ENCODE peak calls at places on chromosomes 16 and 17, in six cellular contexts. I, Y, O, R, H and M are unnamed samples.

GRCh38 chr16:6804461-6804860 is 528.2 kb upstream of the RBFOX1 start:
- DNase-seq in Y (no peak), I (no peak), H (no peak), R (no peak), O (no peak), M (no peak)

GRCh38 chr16:87939562-87940423 is 3.5 kb upstream of the CA5A start:
- DNase-seq in Y (no peak), I (no peak), H (no peak), O (no peak), R (no peak), M (no peak)

GRCh38 chr17:42279776-42280630 is 3.8 kb upstream of the STAT5B start:
- DNase-seq in I (no peak), O (no peak), Y (no peak), H (no peak), R (no peak), M (no peak)

GRCh38 chr16:54460254-54460860 is 173.8 kb upstream of the IRX3 start:
- DNase-seq in H (no peak), O (no peak), R (no peak), I (no peak), Y (no peak), M (no peak)

GRCh38 chr16:51084074-51084928 is 66.8 kb downstream of the SALL1 start:
- DNase-seq in O (no peak), H (no peak), Y (no peak), R (no peak), I (no peak), M (no peak)

GRCh38 chr16:79093554-79093967 is 507.0 kb downstream of the MAF start:
- DNase-seq in Y (no peak), O (no peak), H (no peak), I (no peak), R (no peak), M (peak; percentile 76)

GRCh38 chr16:31008154-31008950 is 2.1 kb downstream of the STX1B start:
- DNase-seq in H (no peak), Y (peak; percentile 66), O (no peak), R (no peak), I (no peak), M (no peak)

GRCh38 chr16:87411375-87412271 is 19.5 kb downstream of the MAP1LC3B start:
- DNase-seq in H (no peak), I (no peak), O (no peak), Y (no peak), R (no peak), M (no peak)

GRCh38 chr17:78390241-78391050 is 12.0 kb downstream of the PGS1 start:
- DNase-seq in Y (no peak), R (peak; percentile 53), I (no peak), H (no peak), O (no peak), M (no peak)

GRCh38 chr16:62711797-62712196 is 675.6 kb upstream of the CDH8 start:
- DNase-seq in Y (no peak), I (no peak), H (no peak), O (no peak), R (no peak), M (peak; percentile 15)

GRCh38 chr16:51165043-51165442 is 14.0 kb upstream of the SALL1 start:
- DNase-seq in O (no peak), H (no peak), Y (no peak), I (no peak), R (no peak), M (no peak)

GRCh38 chr16:17469011-17469741 is 1.6 kb downstream of the XYLT1 start:
- DNase-seq in I (no peak), O (no peak), H (peak; percentile 41), R (no peak), Y (no peak), M (no peak)

GRCh38 chr16:46922239-46922638 is 38.1 kb downstream of the GPT2 start:
- DNase-seq in I (no peak), H (no peak), R (no peak), O (no peak), Y (no peak), M (no peak)

GRCh38 chr16:88628512-88628974 is 9.8 kb upstream of the IL17C start:
- DNase-seq in O (no peak), I (no peak), Y (no peak), H (peak; percentile 49), R (peak; percentile 61), M (no peak)

GRCh38 chr16:9840761-9841665 is 341.2 kb downstream of the GRIN2A start:
- DNase-seq in O (no peak), H (no peak), I (no peak), R (no peak), Y (no peak), M (no peak)

GRCh38 chr16:85595812-85596495 is 17.2 kb upstream of the GSE1 start:
- DNase-seq in I (no peak), Y (no peak), O (no peak), R (no peak), H (no peak), M (no peak)

GRCh38 chr16:56610609-56611111 is 2.3 kb downstream of the MT2A start:
- DNase-seq in I (peak; percentile 76), Y (peak; percentile 7), O (no peak), H (no peak), R (no peak), M (peak; percentile 37)

GRCh38 chr17:49210158-49211029 is at the start of the genes ABI3 and GNGT2:
- DNase-seq in H (peak; percentile 94), I (no peak), Y (no peak), R (peak; percentile 67), O (no peak), M (peak; percentile 65)

GRCh38 chr17:49213803-49214202 is 3.3 kb downstream of the ABI3 start:
- DNase-seq in I (no peak), O (no peak), H (no peak), R (no peak), Y (no peak), M (no peak)

GRCh38 chr17:49213399-49213798 is 2.9 kb downstream of the ABI3 start:
- DNase-seq in I (no peak), Y (no peak), O (no peak), R (no peak), H (peak; percentile 83), M (no peak)

GRCh38 chr17:49204521-49204920 is 5.9 kb downstream of the GNGT2 start:
- DNase-seq in Y (no peak), R (no peak), H (no peak), O (no peak), I (no peak), M (no peak)

DNA sequence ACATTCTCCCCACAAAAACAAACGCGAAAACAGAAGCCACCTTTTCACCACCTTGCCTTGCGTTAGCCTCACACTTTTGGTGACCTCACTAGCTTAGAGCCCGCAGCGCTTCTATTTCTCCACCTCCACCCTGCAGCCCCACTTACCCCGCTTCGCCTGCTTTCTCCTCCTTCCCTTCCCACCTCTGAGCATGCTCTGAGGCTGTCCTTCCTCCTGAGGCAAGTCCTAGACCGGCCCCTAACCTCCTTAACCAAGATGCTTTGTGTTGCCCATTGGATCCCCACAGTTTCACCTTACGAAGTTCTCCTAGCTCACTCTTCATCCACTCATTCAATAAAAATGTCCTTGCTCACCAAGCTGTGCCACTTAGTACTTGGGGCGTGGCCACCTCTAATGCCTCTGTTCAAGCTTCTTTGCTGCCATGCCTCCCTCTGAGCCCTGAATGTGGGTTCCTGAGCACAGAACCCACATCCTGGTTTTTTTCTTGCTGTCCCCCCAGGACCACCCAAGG is 1.3 kb downstream of the GNGT2 start:
- DNase-seq in R (peak; percentile 83), Y (peak; percentile 16), H (no peak), I (no peak), O (peak; percentile 63), M (peak; percentile 58)
- H3K4me3 ChIP-seq in R (peak overlapping the region; percentile 41), Y (no peak overlapping the region), H (peak overlapping the region; percentile 82), I (no peak overlapping the region), O (no peak overlapping the region), M (no peak overlapping the region)

GRCh38 chr16:14634389-14634725 is 1.6 kb downstream of the BFAR start:
- DNase-seq in O (no peak), I (no peak), H (no peak), Y (no peak), R (no peak), M (no peak)
- H3K4me3 ChIP-seq in O (peak overlapping the region; percentile 88), I (peak overlapping the region; percentile 76), H (peak overlapping the region; percentile 98), Y (no peak overlapping the region), R (peak overlapping the region; percentile 98), M (peak overlapping the region; percentile 95)

DNA sequence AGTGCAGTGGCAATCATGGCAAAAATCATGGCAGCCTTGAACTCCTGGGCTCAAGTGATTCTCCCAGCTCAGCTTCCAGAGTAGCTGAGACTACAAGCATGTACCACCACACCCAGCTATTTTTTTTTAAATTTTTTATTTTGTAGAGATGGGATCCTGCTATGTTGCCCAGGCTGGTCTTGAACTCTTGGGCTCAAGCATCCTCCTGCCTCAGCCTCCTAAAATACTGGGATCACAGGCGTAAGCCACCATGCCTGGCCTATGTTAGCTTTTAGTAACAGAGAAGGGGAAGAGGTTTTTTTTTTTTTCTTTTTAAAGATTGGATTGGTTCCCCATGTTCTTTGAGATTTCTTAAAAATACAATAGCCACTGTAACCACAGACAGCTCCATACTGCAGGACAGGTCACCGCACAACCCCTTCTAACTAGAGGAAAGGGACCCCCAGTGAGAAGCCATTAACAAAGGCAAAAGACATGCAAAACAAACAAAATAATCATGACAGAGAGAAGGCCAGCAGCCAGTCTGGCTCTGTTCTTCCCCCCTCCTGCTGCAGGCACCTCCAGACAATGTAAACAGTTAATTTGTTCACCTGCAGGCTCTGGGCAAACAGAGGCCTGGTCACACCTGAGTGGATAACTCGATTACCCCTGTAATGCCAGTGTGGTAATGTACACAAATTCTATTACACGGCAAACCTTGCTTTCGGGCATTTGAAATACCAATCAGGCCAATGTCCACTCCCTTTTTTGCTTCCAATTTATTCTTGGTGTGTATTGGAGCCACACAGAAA is 52.8 kb downstream of the SNX11 start:
- DNase-seq in H (no peak), Y (no peak), I (no peak), O (no peak), R (no peak), M (no peak)
- H3K4me3 ChIP-seq in H (no peak overlapping the region), Y (no peak overlapping the region), I (no peak overlapping the region), O (no peak overlapping the region), R (no peak overlapping the region), M (no peak overlapping the region)

GRCh38 chr16:23676924-23677480 is 1.7 kb upstream of the PLK1 start:
- DNase-seq in O (no peak), H (no peak), R (no peak), Y (no peak), I (no peak), M (no peak)

GRCh38 chr16:23682181-23682580 is 3.5 kb downstream of the PLK1 start:
- DNase-seq in O (no peak), R (no peak), I (no peak), H (no peak), Y (peak; percentile 42), M (no peak)

GRCh38 chr16:23679986-23680336 is 1.3 kb downstream of the PLK1 start:
- DNase-seq in O (no peak), R (no peak), Y (no peak), H (no peak), I (no peak), M (no peak)

GRCh38 chr16:23678430-23679273 is at the start of gene PLK1:
- DNase-seq in O (peak; percentile 71), I (no peak), Y (peak; percentile 70), H (peak; percentile 88), R (peak; percentile 91), M (peak; percentile 82)

DNA sequence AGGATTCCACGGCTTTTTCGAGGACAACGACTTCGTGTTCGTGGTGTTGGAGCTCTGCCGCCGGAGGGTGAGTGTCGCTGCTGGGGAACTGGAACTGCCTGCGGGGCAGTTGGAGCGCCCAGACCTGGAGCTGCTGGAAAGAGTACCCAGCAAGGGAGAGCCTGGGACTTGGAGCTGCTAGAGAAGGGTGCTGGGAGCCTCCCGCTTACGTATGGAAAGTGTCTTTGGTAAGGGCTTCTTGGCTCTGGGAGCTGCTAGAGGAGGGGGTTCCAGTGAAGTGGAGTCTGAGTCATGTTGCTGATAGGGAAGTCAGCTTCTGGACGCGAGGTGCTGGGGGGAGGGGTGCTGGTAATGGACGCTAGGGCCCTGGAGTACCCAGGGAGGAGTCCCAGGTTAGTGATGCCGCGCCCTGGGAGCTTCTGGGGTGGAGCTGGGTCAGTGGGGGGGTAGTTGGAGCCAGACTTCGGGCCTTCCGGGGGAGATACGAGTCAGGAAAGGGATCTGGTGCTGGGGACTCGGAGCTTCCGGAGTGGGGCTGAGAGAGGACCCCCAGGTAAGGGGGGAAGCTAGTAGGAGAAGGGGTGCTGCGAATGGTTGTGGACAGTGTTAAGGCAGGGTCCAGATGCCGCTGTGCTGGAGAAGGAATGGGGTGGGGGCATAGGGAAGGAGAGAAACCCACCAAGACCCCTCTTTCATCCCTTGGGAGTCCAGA is 741 bp downstream of the PLK1 start:
- DNase-seq in Y (peak; percentile 42), O (no peak), I (no peak), R (peak; percentile 58), H (peak; percentile 49), M (no peak)
- H3K4me3 ChIP-seq in Y (peak overlapping the region; percentile 52), O (peak overlapping the region; percentile 94), I (peak overlapping the region; percentile 71), R (peak overlapping the region; percentile 97), H (peak overlapping the region; percentile 98), M (peak overlapping the region; percentile 69)